ENCODE peak calls at places on chromosomes 16 and 17, in five cellular contexts. One of them, this sample, is unnamed.

GRCh38 chr17:39665642-39666221 is 583 bp downstream of the TCAP start:
- DNase-seq in tibial artery: no peak
- DNase-seq in SK-N-SH: peak
- DNase-seq in uterus: no peak
- DNase-seq in heart right ventricle: no peak
- DNase-seq in this sample: no peak

GRCh38 chr17:66493283-66494019 is 191.0 kb downstream of the PRKCA start:
- DNase-seq in tibial artery: no peak
- DNase-seq in SK-N-SH: no peak
- DNase-seq in uterus: no peak
- DNase-seq in heart right ventricle: no peak
- DNase-seq in this sample: no peak

GRCh38 chr17:31919802-31920525 is 16.8 kb upstream of the SUZ12 start:
- DNase-seq in tibial artery: no peak
- DNase-seq in SK-N-SH: no peak
- DNase-seq in uterus: no peak
- DNase-seq in heart right ventricle: no peak
- DNase-seq in this sample: no peak

GRCh38 chr17:81683584-81684441 is at the start of the genes ARL16 and HGS:
- DNase-seq in tibial artery: peak
- DNase-seq in SK-N-SH: peak
- DNase-seq in uterus: peak
- DNase-seq in heart right ventricle: peak
- DNase-seq in this sample: peak

GRCh38 chr16:50534958-50535357 is 13.2 kb upstream of the NKD1 start:
- DNase-seq in tibial artery: no peak
- DNase-seq in SK-N-SH: no peak
- DNase-seq in uterus: no peak
- DNase-seq in heart right ventricle: no peak
- DNase-seq in this sample: no peak

GRCh38 chr16:2194852-2195315 is 1.5 kb downstream of the CASKIN1 start:
- DNase-seq in tibial artery: no peak
- DNase-seq in SK-N-SH: peak
- DNase-seq in uterus: no peak
- DNase-seq in heart right ventricle: no peak
- DNase-seq in this sample: no peak

GRCh38 chr17:30333503-30334240 is at the start of gene TMIGD1:
- DNase-seq in tibial artery: no peak
- DNase-seq in SK-N-SH: no peak
- DNase-seq in uterus: no peak
- DNase-seq in heart right ventricle: no peak
- DNase-seq in this sample: no peak

GRCh38 chr17:16243385-16243784 is 26.4 kb downstream of the PIGL start:
- DNase-seq in tibial artery: no peak
- DNase-seq in SK-N-SH: no peak
- DNase-seq in uterus: no peak
- DNase-seq in heart right ventricle: no peak
- DNase-seq in this sample: no peak

GRCh38 chr16:81556715-81557284 is 112.2 kb downstream of the CMIP start:
- DNase-seq in tibial artery: no peak
- DNase-seq in SK-N-SH: no peak
- DNase-seq in uterus: no peak
- DNase-seq in heart right ventricle: no peak
- DNase-seq in this sample: no peak

GRCh38 chr16:19601083-19601976 is 45.8 kb downstream of the VPS35L start:
- DNase-seq in tibial artery: no peak
- DNase-seq in SK-N-SH: peak
- DNase-seq in uterus: no peak
- DNase-seq in heart right ventricle: no peak
- DNase-seq in this sample: no peak

GRCh38 chr16:55418586-55418985 is 60.4 kb upstream of the MMP2 start:
- DNase-seq in tibial artery: no peak
- DNase-seq in SK-N-SH: no peak
- DNase-seq in uterus: no peak
- DNase-seq in heart right ventricle: no peak
- DNase-seq in this sample: no peak

GRCh38 chr17:38735161-38735997 is 5.2 kb downstream of the CISD3 start:
- DNase-seq in tibial artery: no peak
- DNase-seq in SK-N-SH: peak
- DNase-seq in uterus: peak
- DNase-seq in heart right ventricle: peak
- DNase-seq in this sample: no peak

GRCh38 chr16:11144122-11144521 is 111.9 kb downstream of the SOCS1 start:
- DNase-seq in tibial artery: no peak
- DNase-seq in SK-N-SH: no peak
- DNase-seq in uterus: no peak
- DNase-seq in heart right ventricle: no peak
- DNase-seq in this sample: no peak

GRCh38 chr16:69830534-69831211 is 68.5 kb downstream of the WWP2 start:
- DNase-seq in tibial artery: no peak
- DNase-seq in SK-N-SH: no peak
- DNase-seq in uterus: no peak
- DNase-seq in heart right ventricle: no peak
- DNase-seq in this sample: no peak

GRCh38 chr17:15436399-15437369 is 30.7 kb downstream of the CDRT4 start:
- DNase-seq in tibial artery: peak
- DNase-seq in SK-N-SH: no peak
- DNase-seq in uterus: peak
- DNase-seq in heart right ventricle: peak
- DNase-seq in this sample: no peak

GRCh38 chr17:81018044-81018802 is 16.7 kb upstream of the BAIAP2 start:
- DNase-seq in tibial artery: no peak
- DNase-seq in SK-N-SH: no peak
- DNase-seq in uterus: no peak
- DNase-seq in heart right ventricle: no peak
- DNase-seq in this sample: no peak

GRCh38 chr17:37726891-37727780 is 17.7 kb downstream of the HNF1B start:
- DNase-seq in tibial artery: no peak
- DNase-seq in SK-N-SH: no peak
- DNase-seq in uterus: no peak
- DNase-seq in heart right ventricle: no peak
- DNase-seq in this sample: no peak

GRCh38 chr17:62188713-62189112 is 123.6 kb upstream of the MED13 start:
- DNase-seq in tibial artery: no peak
- DNase-seq in SK-N-SH: no peak
- DNase-seq in uterus: no peak
- DNase-seq in heart right ventricle: no peak
- DNase-seq in this sample: no peak

GRCh38 chr17:73323622-73324455 is 12.0 kb upstream of the CDC42EP4 start:
- DNase-seq in tibial artery: peak
- DNase-seq in SK-N-SH: peak
- DNase-seq in uterus: peak
- DNase-seq in heart right ventricle: no peak
- DNase-seq in this sample: no peak

GRCh38 chr17:20211246-20211645 is 202.1 kb downstream of the SPECC1 start:
- DNase-seq in tibial artery: no peak
- DNase-seq in SK-N-SH: no peak
- DNase-seq in uterus: no peak
- DNase-seq in heart right ventricle: no peak
- DNase-seq in this sample: no peak

GRCh38 chr17:49742256-49742655 is 21.7 kb downstream of the FAM117A start:
- DNase-seq in tibial artery: no peak
- DNase-seq in SK-N-SH: no peak
- DNase-seq in uterus: no peak
- DNase-seq in heart right ventricle: no peak
- DNase-seq in this sample: no peak

GRCh38 chr16:7246578-7246977 is 86.1 kb upstream of the RBFOX1 start:
- DNase-seq in tibial artery: no peak
- DNase-seq in SK-N-SH: no peak
- DNase-seq in uterus: no peak
- DNase-seq in heart right ventricle: no peak
- DNase-seq in this sample: no peak

GRCh38 chr16:8677481-8677880 is 3.1 kb downstream of the ABAT start:
- DNase-seq in tibial artery: no peak
- DNase-seq in SK-N-SH: no peak
- DNase-seq in uterus: no peak
- DNase-seq in heart right ventricle: no peak
- DNase-seq in this sample: no peak

GRCh38 chr17:76753061-76753961 is 15.4 kb downstream of the MFSD11 start:
- DNase-seq in tibial artery: no peak
- DNase-seq in SK-N-SH: no peak
- DNase-seq in uterus: no peak
- DNase-seq in heart right ventricle: no peak
- DNase-seq in this sample: no peak

GRCh38 chr16:2963611-2964415 is at the start of gene KREMEN2:
- DNase-seq in tibial artery: no peak
- DNase-seq in SK-N-SH: peak
- DNase-seq in uterus: no peak
- DNase-seq in heart right ventricle: no peak
- DNase-seq in this sample: no peak

GRCh38 chr16:88650749-88651275 is at the start of gene CYBA:
- DNase-seq in tibial artery: peak
- DNase-seq in SK-N-SH: peak
- DNase-seq in uterus: peak
- DNase-seq in heart right ventricle: peak
- DNase-seq in this sample: no peak

GRCh38 chr16:67946128-67946569 is 2.2 kb upstream of the LCAT start:
- DNase-seq in tibial artery: no peak
- DNase-seq in SK-N-SH: no peak
- DNase-seq in uterus: no peak
- DNase-seq in heart right ventricle: no peak
- DNase-seq in this sample: no peak

GRCh38 chr16:67943619-67944503 is at the start of gene LCAT:
- DNase-seq in tibial artery: peak
- DNase-seq in SK-N-SH: no peak
- DNase-seq in uterus: peak
- DNase-seq in heart right ventricle: peak
- DNase-seq in this sample: no peak

GRCh38 chr16:67943256-67943618 is 683 bp downstream of the LCAT start:
- DNase-seq in tibial artery: peak
- DNase-seq in SK-N-SH: no peak
- DNase-seq in uterus: no peak
- DNase-seq in heart right ventricle: no peak
- DNase-seq in this sample: no peak

GRCh38 chr16:67945392-67945933 is 1.5 kb upstream of the LCAT start:
- DNase-seq in tibial artery: peak
- DNase-seq in SK-N-SH: no peak
- DNase-seq in uterus: no peak
- DNase-seq in heart right ventricle: no peak
- DNase-seq in this sample: no peak

GRCh38 chr16:67944690-67945391 is 921 bp upstream of the LCAT start:
- DNase-seq in tibial artery: peak
- DNase-seq in SK-N-SH: no peak
- DNase-seq in uterus: no peak
- DNase-seq in heart right ventricle: no peak
- DNase-seq in this sample: no peak
- H3K27ac ChIP-seq in tibial artery: peak
- H3K27ac ChIP-seq in SK-N-SH: no peak
- H3K27ac ChIP-seq in uterus: peak
- H3K27ac ChIP-seq in heart right ventricle: peak
- H3K27ac ChIP-seq in this sample: peak

DNA sequence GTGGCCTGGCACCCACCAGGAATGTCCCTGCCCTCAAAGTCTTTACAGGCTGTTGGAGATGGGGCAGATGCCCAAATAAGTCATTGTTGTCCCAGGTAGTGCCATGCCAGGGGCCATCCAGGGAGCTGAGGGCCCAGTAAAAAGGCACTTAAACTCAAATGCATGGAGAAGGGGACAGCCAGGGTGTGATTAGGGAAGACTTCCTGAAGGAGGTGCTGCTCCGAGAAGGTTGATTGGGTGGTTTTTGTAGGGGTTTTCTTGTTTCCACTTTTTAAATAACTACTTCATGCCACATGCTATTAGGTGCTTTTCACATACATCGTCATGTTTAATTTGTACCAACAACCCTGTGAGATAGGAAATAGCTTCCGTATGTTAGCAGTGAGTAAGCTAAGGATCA is 66.9 kb downstream of the RAI1 start:
- DNase-seq in tibial artery: no peak
- DNase-seq in SK-N-SH: no peak
- DNase-seq in uterus: no peak
- DNase-seq in heart right ventricle: no peak
- DNase-seq in this sample: no peak
- TF ChIP-seq CTCF in tibial artery: no peak
- TF ChIP-seq CTCF in SK-N-SH: peak
- TF ChIP-seq CTCF in uterus: no peak
- TF ChIP-seq CTCF in heart right ventricle: no peak
- TF ChIP-seq CTCF in this sample: no peak

GRCh38 chr17:44312396-44313104 is 4.1 kb downstream of the RUNDC3A start:
- DNase-seq in tibial artery: no peak
- DNase-seq in SK-N-SH: peak
- DNase-seq in uterus: no peak
- DNase-seq in heart right ventricle: no peak
- DNase-seq in this sample: no peak
- H3K4me3 ChIP-seq in tibial artery: no peak
- H3K4me3 ChIP-seq in SK-N-SH: no peak
- H3K4me3 ChIP-seq in uterus: no peak
- H3K4me3 ChIP-seq in heart right ventricle: no peak
- H3K4me3 ChIP-seq in this sample: no peak

GRCh38 chr16:75494696-75495601 is at the start of gene CHST6:
- DNase-seq in tibial artery: no peak
- DNase-seq in SK-N-SH: peak
- DNase-seq in uterus: no peak
- DNase-seq in heart right ventricle: peak
- DNase-seq in this sample: no peak

GRCh38 chr16:75501359-75501758 is 6.1 kb upstream of the CHST6 start:
- DNase-seq in tibial artery: no peak
- DNase-seq in SK-N-SH: no peak
- DNase-seq in uterus: no peak
- DNase-seq in heart right ventricle: no peak
- DNase-seq in this sample: no peak

GRCh38 chr16:75494184-75494583 is 1.1 kb downstream of the CHST6 start:
- DNase-seq in tibial artery: no peak
- DNase-seq in SK-N-SH: no peak
- DNase-seq in uterus: no peak
- DNase-seq in heart right ventricle: no peak
- DNase-seq in this sample: no peak

GRCh38 chr16:75496546-75496945 is 1.3 kb upstream of the CHST6 start:
- DNase-seq in tibial artery: no peak
- DNase-seq in SK-N-SH: no peak
- DNase-seq in uterus: no peak
- DNase-seq in heart right ventricle: no peak
- DNase-seq in this sample: no peak

GRCh38 chr16:75497558-75497957 is 2.3 kb upstream of the CHST6 start:
- DNase-seq in tibial artery: no peak
- DNase-seq in SK-N-SH: no peak
- DNase-seq in uterus: no peak
- DNase-seq in heart right ventricle: no peak
- DNase-seq in this sample: no peak
- H3K27ac ChIP-seq in tibial artery: peak
- H3K27ac ChIP-seq in SK-N-SH: no peak
- H3K27ac ChIP-seq in uterus: no peak
- H3K27ac ChIP-seq in heart right ventricle: no peak
- H3K27ac ChIP-seq in this sample: peak